ENCODE peak calls at places on chromosomes 3 and 15, in eight cellular contexts. S is hepatic stellate cell, K is GOT3, E is T-helper 9 cell, B is GM23248, X is LoVo, M is NCI-H226, R is EH. J is an unnamed sample.

GRCh38 chr3:171569571-171570132 is 109.4 kb upstream of the TNIK start:
- DNase-seq in K (no peak), S (no peak), E (no peak), M (no peak), R (peak), X (no peak), B (no peak), J (no peak)

GRCh38 chr15:94671845-94672524 is 440.6 kb downstream of the MCTP2 start:
- DNase-seq in K (no peak), R (no peak), S (no peak), X (no peak), M (no peak), E (no peak), B (peak), J (no peak)

GRCh38 chr15:36907295-36907694 is 193.1 kb downstream of the MEIS2 start:
- DNase-seq in M (no peak), R (no peak), E (no peak), B (no peak), X (no peak), S (no peak), K (no peak), J (no peak)

GRCh38 chr3:104763007-104763406 is 603.7 kb upstream of the ALCAM start:
- DNase-seq in M (peak), K (no peak), S (peak), R (peak), B (peak), X (no peak), E (no peak), J (peak)

GRCh38 chr15:66895794-66896453 is 169.5 kb upstream of the SMAD3 start:
- DNase-seq in K (no peak), M (no peak), R (no peak), X (no peak), E (no peak), B (no peak), S (no peak), J (no peak)

GRCh38 chr3:51386852-51387229 is 1.8 kb downstream of the MANF start:
- DNase-seq in R (no peak), K (no peak), X (no peak), S (no peak), M (no peak), E (no peak), B (no peak), J (no peak)

GRCh38 chr3:193975072-193975535 is 160.8 kb upstream of the HES1 start:
- DNase-seq in R (no peak), E (no peak), K (no peak), X (no peak), B (no peak), S (no peak), M (no peak), J (no peak)

GRCh38 chr3:11944052-11944673 is 60.0 kb upstream of the SYN2 start:
- DNase-seq in S (peak), R (peak), E (no peak), X (peak), M (peak), K (no peak), B (peak), J (peak)

GRCh38 chr3:156582784-156583183 is 27.9 kb upstream of the SSR3 start:
- DNase-seq in X (no peak), S (no peak), E (no peak), M (no peak), R (no peak), K (no peak), B (peak), J (no peak)

GRCh38 chr15:82571722-82572222 is 31.5 kb upstream of the RPS17 start:
- DNase-seq in R (peak), E (no peak), S (peak), X (no peak), M (no peak), K (no peak), B (peak), J (peak)

GRCh38 chr3:126577256-126577655 is 18.5 kb upstream of the C3orf22 start:
- DNase-seq in R (no peak), B (no peak), K (no peak), E (no peak), S (no peak), X (no peak), M (peak), J (no peak)

GRCh38 chr15:76140069-76140454 is 80.3 kb downstream of the TMEM266 start:
- DNase-seq in E (no peak), X (no peak), S (no peak), K (no peak), B (no peak), M (no peak), R (no peak), J (no peak)

GRCh38 chr15:26087395-26087794 is 224.3 kb upstream of the ATP10A start:
- DNase-seq in B (peak), E (no peak), K (no peak), R (peak), S (peak), X (no peak), M (peak), J (no peak)

GRCh38 chr15:84874991-84875390 is 9.5 kb upstream of the SLC28A1 start:
- DNase-seq in E (no peak), K (no peak), R (no peak), X (no peak), M (no peak), B (no peak), S (no peak), J (no peak)

GRCh38 chr3:101932326-101933108 is 83.2 kb downstream of the NFKBIZ start:
- DNase-seq in R (no peak), X (no peak), B (no peak), E (no peak), M (no peak), S (no peak), K (no peak), J (no peak)

GRCh38 chr3:133408366-133408765 is 8.5 kb downstream of the BFSP2 start:
- DNase-seq in X (no peak), R (peak), B (peak), E (no peak), K (no peak), S (peak), M (no peak), J (no peak)

GRCh38 chr3:44954962-44955361 is 21.0 kb downstream of the ZDHHC3 start:
- DNase-seq in X (no peak), B (peak), R (peak), E (no peak), K (no peak), S (peak), M (no peak), J (no peak)

GRCh38 chr3:191761906-191762305 is 300.9 kb downstream of the PYDC2 start:
- DNase-seq in S (no peak), E (no peak), X (no peak), M (no peak), B (peak), K (no peak), R (no peak), J (no peak)

GRCh38 chr3:126105691-126106187 is 21.8 kb upstream of the SLC41A3 start:
- DNase-seq in S (no peak), X (no peak), K (no peak), R (no peak), B (no peak), M (no peak), E (no peak), J (no peak)

GRCh38 chr3:15361494-15362214 is 29.3 kb upstream of the SH3BP5 start:
- DNase-seq in K (no peak), R (peak), E (no peak), B (peak), S (no peak), M (no peak), X (no peak), J (peak)

GRCh38 chr3:54870423-54870822 is 57.4 kb downstream of the LRTM1 start:
- DNase-seq in S (peak), K (no peak), R (peak), M (peak), B (peak), X (peak), E (no peak), J (peak)

GRCh38 chr15:57165992-57166391 is 210.3 kb upstream of the CGNL1 start:
- DNase-seq in X (no peak), B (peak), E (no peak), R (peak), M (peak), K (no peak), S (no peak), J (no peak)

GRCh38 chr15:87609474-87609873 is 647.1 kb downstream of the NTRK3 start:
- DNase-seq in E (no peak), R (peak), S (peak), K (no peak), M (peak), X (no peak), B (peak), J (no peak)

GRCh38 chr3:7630351-7630911 is 769.5 kb downstream of the GRM7 start:
- DNase-seq in R (no peak), M (no peak), X (no peak), K (no peak), S (no peak), E (no peak), B (no peak), J (no peak)

GRCh38 chr3:151843275-151843674 is 29.4 kb downstream of the AADAC start:
- DNase-seq in B (no peak), R (no peak), X (no peak), M (peak), K (no peak), E (no peak), S (no peak), J (no peak)

GRCh38 chr3:197495999-197496745 is 59.6 kb downstream of the BDH1 start:
- DNase-seq in R (no peak), M (no peak), X (no peak), B (no peak), E (no peak), S (no peak), K (no peak), J (no peak)

GRCh38 chr3:127697531-127698240 is 24.9 kb downstream of the ABTB1 start:
- DNase-seq in S (peak), E (peak), M (peak), R (peak), B (peak), K (peak), X (no peak), J (peak)

GRCh38 chr15:61820212-61820611 is 240.0 kb downstream of the VPS13C start:
- DNase-seq in B (no peak), R (no peak), E (no peak), S (no peak), K (no peak), X (no peak), M (no peak), J (no peak)

GRCh38 chr3:101897013-101897412 is 47.7 kb downstream of the NFKBIZ start:
- DNase-seq in R (no peak), K (no peak), M (no peak), X (no peak), S (no peak), B (no peak), E (no peak), J (no peak)

GRCh38 chr15:62244762-62245161 is 79.7 kb upstream of the C2CD4B start:
- DNase-seq in R (no peak), X (no peak), S (no peak), M (no peak), E (no peak), K (no peak), B (no peak), J (no peak)

GRCh38 chr15:88838667-88839066 is 35.4 kb downstream of the ACAN start:
- DNase-seq in B (no peak), E (no peak), K (no peak), M (no peak), R (no peak), X (no peak), S (no peak), J (no peak)

GRCh38 chr15:41125950-41126642 is 10.0 kb upstream of the INO80 start:
- DNase-seq in B (no peak), M (peak), K (no peak), X (peak), R (no peak), E (no peak), S (no peak), J (no peak)

GRCh38 chr15:27480141-27480530 is 509.2 kb downstream of the GABRG3 start:
- DNase-seq in B (no peak), R (no peak), X (no peak), K (no peak), S (no peak), E (no peak), M (no peak), J (no peak)